ENCODE peak calls at places on chromosomes 7 and 10, in seven cellular contexts. M is SK-N-SH, K is HepG2, Y is GM12892, V is GM12891, E is GM12878, H is H1. O is an unnamed sample.

GRCh38 chr7:158802535-158803199 is 26.6 kb downstream of the ESYT2 start:
- DNase-seq in M (no peak), K (no peak), Y (no peak), V (no peak), E (no peak), H (no peak), O (no peak)

GRCh38 chr10:5014936-5015335 is 11.3 kb upstream of the AKR1C2 start:
- DNase-seq in M (no peak), K (peak), Y (no peak), V (no peak), E (no peak), H (no peak), O (peak)

GRCh38 chr10:100427374-100427773 is 35.4 kb upstream of the WNT8B start:
- DNase-seq in M (no peak), K (no peak), Y (no peak), V (no peak), E (no peak), H (no peak), O (no peak)

GRCh38 chr7:80278737-80279136 is 144.1 kb downstream of the GNAI1 start:
- DNase-seq in M (no peak), K (no peak), Y (no peak), V (no peak), E (no peak), H (no peak), O (no peak)

GRCh38 chr10:33655165-33655815 is 320.8 kb upstream of the NRP1 start:
- DNase-seq in M (no peak), K (no peak), Y (no peak), V (no peak), E (no peak), H (no peak), O (no peak)

GRCh38 chr10:73095479-73096021 is 1.1 kb downstream of the P4HA1 start:
- DNase-seq in M (peak), K (peak), Y (no peak), V (no peak), E (no peak), H (no peak), O (peak)

GRCh38 chr7:27362026-27362425 is 119.4 kb downstream of the EVX1 start:
- DNase-seq in M (no peak), K (no peak), Y (no peak), V (no peak), E (no peak), H (no peak), O (no peak)

GRCh38 chr7:95933618-95934017 is 161.3 kb downstream of the DYNC1I1 start:
- DNase-seq in M (no peak), K (no peak), Y (no peak), V (no peak), E (no peak), H (no peak), O (no peak)

GRCh38 chr7:139889186-139889871 is 60.3 kb downstream of the TBXAS1 start:
- DNase-seq in M (no peak), K (peak), Y (no peak), V (no peak), E (no peak), H (no peak), O (no peak)

GRCh38 chr10:47266602-47267001 is 33.4 kb upstream of the GDF10 start:
- DNase-seq in M (no peak), K (no peak), Y (no peak), V (no peak), E (no peak), H (no peak), O (no peak)

GRCh38 chr10:63919576-63920279 is 398.5 kb downstream of the REEP3 start:
- DNase-seq in M (no peak), K (no peak), Y (no peak), V (no peak), E (no peak), H (no peak), O (no peak)

GRCh38 chr7:40608321-40609075 is 473.7 kb downstream of the SUGCT start:
- DNase-seq in M (peak), K (no peak), Y (no peak), V (no peak), E (no peak), H (no peak), O (no peak)

GRCh38 chr10:3452234-3452633 is 279.7 kb upstream of the PITRM1 start:
- DNase-seq in M (no peak), K (no peak), Y (no peak), V (no peak), E (no peak), H (no peak), O (no peak)

GRCh38 chr7:70098133-70098561 is 499.9 kb downstream of the AUTS2 start:
- DNase-seq in M (no peak), K (no peak), Y (no peak), V (no peak), E (no peak), H (no peak), O (no peak)

GRCh38 chr7:76202666-76203030 is 952 bp downstream of the SRRM3 start:
- DNase-seq in M (peak), K (no peak), Y (no peak), V (no peak), E (no peak), H (no peak), O (no peak)

GRCh38 chr10:79559726-79560125 is 481 bp downstream of the SFTPA2 start:
- DNase-seq in M (no peak), K (no peak), Y (no peak), V (no peak), E (no peak), H (no peak), O (no peak)

GRCh38 chr7:130995252-130996081 is 261.5 kb upstream of the KLF14 start:
- DNase-seq in M (no peak), K (no peak), Y (no peak), V (no peak), E (no peak), H (no peak), O (no peak)

GRCh38 chr7:19146699-19147098 is 1.5 kb upstream of the FERD3L start:
- DNase-seq in M (peak), K (no peak), Y (no peak), V (no peak), E (no peak), H (no peak), O (peak)

GRCh38 chr10:79910836-79911235 is 38.1 kb downstream of the SFTPD start:
- DNase-seq in M (no peak), K (no peak), Y (no peak), V (no peak), E (no peak), H (no peak), O (no peak)

GRCh38 chr10:58189269-58189668 is 78.4 kb downstream of the IPMK start:
- DNase-seq in M (no peak), K (no peak), Y (no peak), V (no peak), E (no peak), H (no peak), O (no peak)

DNA sequence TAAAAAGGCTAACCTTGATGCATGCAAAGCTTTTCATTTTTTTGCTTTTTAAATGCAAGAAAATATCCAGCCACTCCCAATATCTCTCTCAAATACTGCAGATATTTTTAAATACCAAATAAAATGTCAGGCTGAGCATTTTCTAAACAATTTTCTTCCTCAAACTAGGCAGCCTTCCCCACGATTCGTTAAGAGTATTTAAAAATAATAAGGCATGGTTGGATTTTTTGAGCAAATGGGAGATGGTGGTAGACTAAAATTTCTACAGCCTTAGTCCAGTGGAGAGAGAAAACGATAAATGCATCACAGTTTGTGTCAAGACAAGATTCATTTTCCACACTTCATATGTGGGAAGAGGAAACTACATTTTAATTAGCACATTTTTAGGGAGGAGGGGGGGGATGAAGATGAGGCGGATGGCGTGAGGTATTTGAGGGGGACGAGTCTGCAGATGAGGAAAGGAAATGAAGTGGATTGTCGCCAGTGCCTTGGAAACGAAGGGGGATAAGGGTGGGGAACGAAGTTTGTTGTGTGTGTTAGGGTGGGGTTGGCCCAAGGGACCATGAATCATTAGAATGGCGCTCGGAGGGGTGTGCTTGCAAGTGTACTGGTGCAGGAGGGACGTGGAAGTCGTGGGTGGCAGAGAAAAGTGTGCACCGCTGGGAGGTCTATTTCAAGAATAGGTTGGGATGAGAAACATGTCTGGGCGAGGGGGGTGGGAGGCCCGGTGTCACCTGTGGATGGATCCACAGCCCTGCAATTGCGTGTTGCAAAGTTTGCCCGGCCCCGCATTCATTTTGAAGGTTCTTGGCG is 1.2 kb upstream of the ADD3 start:
- DNase-seq in M (peak), K (peak), Y (no peak), V (no peak), E (no peak), H (no peak), O (peak)
- TF ChIP-seq TAF1 in M (no peak), K (no peak), Y (no peak), V (no peak), E (no peak), H (no peak), O (no peak)

DNA sequence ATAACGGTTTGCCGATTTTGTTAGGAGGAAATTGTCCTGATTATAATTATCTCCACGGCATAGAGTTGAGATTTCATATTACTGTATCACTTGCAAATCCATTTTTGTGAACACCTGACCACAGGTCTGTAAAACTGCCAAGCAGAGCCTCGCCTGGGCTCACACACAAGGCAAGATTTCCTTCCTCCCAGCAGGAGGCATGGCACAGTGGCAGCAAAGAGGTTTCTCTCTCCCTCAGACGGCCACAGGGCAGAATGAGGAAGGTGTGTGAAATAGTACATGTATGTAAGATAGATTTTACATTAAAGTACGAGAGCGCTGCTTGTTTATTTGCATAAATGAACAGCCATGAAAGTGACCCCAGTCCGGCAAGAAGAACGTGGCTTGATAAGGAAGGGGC is 130.1 kb downstream of the CELF2 start:
- DNase-seq in M (no peak), K (no peak), Y (no peak), V (no peak), E (no peak), H (no peak), O (no peak)
- TF ChIP-seq TAF1 in M (no peak), K (no peak), Y (no peak), V (no peak), E (no peak), H (no peak), O (no peak)

GRCh38 chr7:86928308-86928707 is 131.1 kb downstream of the ELAPOR2 start:
- DNase-seq in M (no peak), K (no peak), Y (no peak), V (no peak), E (no peak), H (no peak), O (no peak)

GRCh38 chr7:86929293-86930109 is 130.0 kb downstream of the ELAPOR2 start:
- DNase-seq in M (no peak), K (no peak), Y (no peak), V (no peak), E (no peak), H (no peak), O (peak)

GRCh38 chr7:86925221-86925620 is 134.2 kb downstream of the ELAPOR2 start:
- DNase-seq in M (no peak), K (no peak), Y (no peak), V (no peak), E (no peak), H (no peak), O (no peak)

GRCh38 chr7:86923530-86923929 is 135.9 kb downstream of the ELAPOR2 start:
- DNase-seq in M (no peak), K (no peak), Y (no peak), V (no peak), E (no peak), H (no peak), O (no peak)

GRCh38 chr7:86926732-86927131 is 132.7 kb downstream of the ELAPOR2 start:
- DNase-seq in M (peak), K (peak), Y (no peak), V (no peak), E (no peak), H (no peak), O (peak)
- TF ChIP-seq TAF1 in M (no peak), K (no peak), Y (no peak), V (no peak), E (no peak), H (no peak), O (no peak)

GRCh38 chr10:25049966-25050365 is 33.6 kb downstream of the THNSL1 start:
- DNase-seq in M (no peak), K (no peak), Y (no peak), V (no peak), E (no peak), H (no peak), O (no peak)

GRCh38 chr10:25050402-25050801 is 34.0 kb downstream of the THNSL1 start:
- DNase-seq in M (no peak), K (no peak), Y (no peak), V (no peak), E (no peak), H (no peak), O (no peak)

GRCh38 chr10:25047902-25048301 is 31.5 kb downstream of the THNSL1 start:
- DNase-seq in M (no peak), K (no peak), Y (no peak), V (no peak), E (no peak), H (no peak), O (peak)

GRCh38 chr10:25047088-25047487 is 30.7 kb downstream of the THNSL1 start:
- DNase-seq in M (no peak), K (no peak), Y (no peak), V (no peak), E (no peak), H (no peak), O (no peak)

DNA sequence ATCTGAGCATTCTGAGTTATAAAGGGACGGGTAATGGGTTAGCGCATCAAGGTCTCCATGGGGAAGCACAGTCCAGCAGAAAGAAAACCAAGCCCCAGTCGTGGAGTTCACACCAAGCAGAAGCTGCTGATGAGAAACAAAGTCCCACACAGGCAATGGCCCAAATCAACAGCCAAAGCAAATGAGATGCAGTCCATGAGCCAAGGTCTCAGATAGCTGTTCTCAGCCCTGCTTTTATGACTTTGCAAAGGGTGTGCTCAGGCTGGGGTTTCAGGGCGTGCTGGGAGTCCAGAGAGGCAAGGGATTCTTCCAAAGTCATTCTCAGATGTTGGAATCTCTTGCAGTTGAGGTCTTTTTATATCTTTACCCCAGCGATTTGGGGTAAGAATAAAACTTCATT is 32.1 kb downstream of the THNSL1 start:
- DNase-seq in M (no peak), K (no peak), Y (no peak), V (no peak), E (no peak), H (no peak), O (no peak)
- TF ChIP-seq TAF1 in M (no peak), K (no peak), Y (no peak), V (no peak), E (no peak), H (no peak), O (no peak)